ENCODE peak calls at places on chromosomes 13 and 19, in seven cellular contexts. T is omental fat pad; X is OCI-LY7; Y is CD8-positive, alpha-beta T cell; I is lower lobe of right lung; L is AG10803; G is foreskin fibroblast. R is an unnamed sample.

GRCh38 chr13:112007191-112007590 is 59.8 kb upstream of the SOX1 start:
- DNase-seq in T (no peak), X (no peak), Y (no peak), I (no peak), L (no peak), G (no peak), R (no peak)

GRCh38 chr19:28542394-28543243 is 670.3 kb downstream of the UQCRFS1 start:
- DNase-seq in T (no peak), X (peak), Y (no peak), I (no peak), L (no peak), G (no peak), R (no peak)

GRCh38 chr13:75774176-75774575 is 138.0 kb downstream of the LMO7 start:
- DNase-seq in T (no peak), X (no peak), Y (no peak), I (no peak), L (no peak), G (no peak), R (no peak)

GRCh38 chr13:99220199-99220931 is 19.7 kb downstream of the UBAC2 start:
- DNase-seq in T (no peak), X (no peak), Y (no peak), I (no peak), L (no peak), G (no peak), R (no peak)

GRCh38 chr13:101640797-101641400 is 188.4 kb downstream of the ITGBL1 start:
- DNase-seq in T (no peak), X (no peak), Y (no peak), I (no peak), L (peak), G (peak), R (no peak)

GRCh38 chr19:13029893-13030292 is 34.6 kb downstream of the NFIX start:
- DNase-seq in T (no peak), X (peak), Y (no peak), I (no peak), L (no peak), G (no peak), R (no peak)

GRCh38 chr19:18135712-18136584 is 17.0 kb upstream of the PIK3R2 start:
- DNase-seq in T (no peak), X (no peak), Y (no peak), I (no peak), L (no peak), G (no peak), R (no peak)

GRCh38 chr13:111900390-111901180 is 166.4 kb upstream of the SOX1 start:
- DNase-seq in T (no peak), X (no peak), Y (no peak), I (no peak), L (no peak), G (no peak), R (peak)

GRCh38 chr19:343451-343931 is 1.1 kb downstream of the MIER2 start:
- DNase-seq in T (no peak), X (peak), Y (no peak), I (no peak), L (peak), G (no peak), R (no peak)

GRCh38 chr19:34676697-34677385 is at the start of gene SCGB2B2:
- DNase-seq in T (no peak), X (peak), Y (peak), I (peak), L (no peak), G (peak), R (no peak)
- TF ChIP-seq CTCF in T (no peak), X (no peak), Y (no peak), I (no peak), L (no peak), G (peak), R (peak)

GRCh38 chr13:29698106-29698505 is 102.6 kb upstream of the SLC7A1 start:
- DNase-seq in T (no peak), X (no peak), Y (no peak), I (no peak), L (no peak), G (no peak), R (no peak)

GRCh38 chr13:29696606-29697005 is 101.1 kb upstream of the SLC7A1 start:
- DNase-seq in T (no peak), X (no peak), Y (no peak), I (no peak), L (no peak), G (no peak), R (no peak)

GRCh38 chr13:29688193-29688592 is 92.7 kb upstream of the SLC7A1 start:
- DNase-seq in T (no peak), X (no peak), Y (no peak), I (no peak), L (no peak), G (no peak), R (no peak)

GRCh38 chr13:29689548-29689947 is 94.1 kb upstream of the SLC7A1 start:
- DNase-seq in T (no peak), X (no peak), Y (no peak), I (no peak), L (no peak), G (no peak), R (no peak)

GRCh38 chr13:29693297-29693945 is 97.9 kb upstream of the SLC7A1 start:
- DNase-seq in T (no peak), X (no peak), Y (no peak), I (peak), L (no peak), G (no peak), R (no peak)
- TF ChIP-seq CTCF in T (no peak), X (no peak), Y (no peak), I (no peak), L (no peak), G (no peak), R (no peak)

DNA sequence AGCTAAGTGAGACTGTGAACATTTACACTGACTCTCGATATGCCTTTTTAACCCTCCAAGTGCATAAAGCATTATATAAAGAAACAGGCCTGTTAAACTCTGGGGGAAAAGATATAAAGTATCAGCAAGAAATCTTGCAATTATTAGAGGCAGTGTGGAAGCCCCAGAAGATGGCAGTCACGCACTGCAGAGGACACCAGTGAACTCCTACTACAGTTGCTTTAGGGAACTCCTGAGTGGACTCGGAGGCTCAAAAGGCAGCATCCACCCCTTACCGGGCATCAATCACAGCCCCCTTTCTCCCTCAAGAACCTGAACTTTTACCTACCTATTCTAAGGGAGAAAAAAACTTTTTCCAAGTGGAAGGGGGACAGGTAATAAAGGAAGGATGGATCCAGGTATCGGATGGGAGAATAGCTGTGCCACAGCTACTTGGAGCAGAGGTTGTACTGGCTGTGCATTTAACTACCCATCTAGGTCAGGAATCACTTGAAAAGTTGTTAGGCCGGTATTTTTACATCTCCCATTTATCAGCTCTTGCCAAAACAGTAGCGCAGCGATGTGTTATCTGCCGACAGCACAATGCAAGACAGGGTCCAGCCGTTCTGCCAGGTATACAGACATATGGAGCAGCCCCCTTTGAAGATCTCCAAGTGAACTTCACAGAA is 80.1 kb downstream of the ZNF486 start:
- DNase-seq in T (no peak), X (peak), Y (no peak), I (no peak), L (peak), G (no peak), R (no peak)
- TF ChIP-seq CTCF in T (no peak), X (peak), Y (peak), I (peak), L (peak), G (no peak), R (peak)

GRCh38 chr13:49651775-49652690 is 23.7 kb downstream of the ARL11 start:
- DNase-seq in T (no peak), X (no peak), Y (no peak), I (no peak), L (no peak), G (no peak), R (no peak)

GRCh38 chr13:49646688-49647087 is 18.4 kb downstream of the ARL11 start:
- DNase-seq in T (no peak), X (no peak), Y (no peak), I (no peak), L (no peak), G (no peak), R (no peak)

GRCh38 chr13:49652691-49653305 is 24.5 kb downstream of the ARL11 start:
- DNase-seq in T (no peak), X (peak), Y (no peak), I (no peak), L (peak), G (peak), R (no peak)

GRCh38 chr13:49649963-49650312 is 21.6 kb downstream of the ARL11 start:
- DNase-seq in T (no peak), X (no peak), Y (no peak), I (no peak), L (no peak), G (no peak), R (no peak)

DNA sequence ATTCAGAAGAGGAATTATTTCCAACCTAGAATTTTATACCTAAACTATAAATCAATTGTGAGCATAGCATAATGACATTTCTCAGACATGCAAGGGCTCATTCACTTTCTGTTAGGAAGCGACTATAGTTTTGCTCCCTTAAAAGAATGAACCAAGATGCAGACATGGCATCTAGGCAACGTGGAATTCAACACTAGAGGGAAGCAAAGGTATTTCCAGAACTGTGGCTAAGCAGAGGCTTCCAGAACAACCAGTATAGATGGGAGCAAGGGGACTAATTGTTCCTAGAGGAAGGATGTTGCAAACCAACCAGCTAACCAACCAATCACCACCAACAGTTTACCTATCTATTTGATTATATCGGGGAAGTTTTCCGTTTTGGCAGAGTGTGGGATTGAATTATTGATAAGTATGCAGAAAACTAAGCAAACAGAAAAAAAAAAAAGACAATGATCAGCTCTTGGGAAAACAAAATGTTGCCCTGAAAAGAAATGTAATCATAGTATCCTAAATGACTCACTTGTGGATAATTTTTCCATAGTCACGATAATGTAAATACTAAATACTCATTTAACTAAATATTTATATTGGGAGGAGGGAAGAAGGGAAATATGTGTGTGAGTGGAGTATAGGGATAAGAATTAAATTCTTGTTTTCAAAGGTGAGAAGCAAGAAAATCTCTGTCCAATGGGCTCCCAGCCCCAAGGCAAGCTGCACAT is 21.1 kb downstream of the ARL11 start:
- DNase-seq in T (no peak), X (no peak), Y (no peak), I (no peak), L (peak), G (no peak), R (no peak)
- TF ChIP-seq CTCF in T (no peak), X (no peak), Y (no peak), I (peak), L (peak), G (peak), R (peak)

GRCh38 chr13:29081036-29081435 is 260.9 kb downstream of the MTUS2 start:
- DNase-seq in T (no peak), X (peak), Y (no peak), I (no peak), L (peak), G (no peak), R (no peak)
- TF ChIP-seq CTCF in T (no peak), X (peak), Y (no peak), I (no peak), L (no peak), G (no peak), R (no peak)

GRCh38 chr19:5806133-5806489 is 1.2 kb downstream of the NRTN start:
- DNase-seq in T (no peak), X (no peak), Y (no peak), I (no peak), L (no peak), G (no peak), R (no peak)
- TF ChIP-seq CTCF in T (no peak), X (no peak), Y (peak), I (no peak), L (no peak), G (no peak), R (no peak)

R was measured in type B pancreatic cell.